ENCODE peak calls at places on chromosomes 11 and 22, in six cellular contexts. J is right lobe of liver, H is transverse colon, Z is body of pancreas, E is HL-60, D is PC-9. U is an unnamed sample.

GRCh38 chr22:25899566-25899965 is 157.6 kb downstream of the MYO18B start:
- DNase-seq in J (no peak), H (no peak), Z (no peak), E (no peak), D (no peak), U (no peak)

GRCh38 chr11:67120881-67121710 is 2.0 kb downstream of the KDM2A start:
- DNase-seq in J (peak), H (peak), Z (peak), E (peak), D (peak), U (no peak)

GRCh38 chr11:3058753-3059664 is 1.8 kb upstream of the CARS1 start:
- DNase-seq in J (no peak), H (no peak), Z (no peak), E (no peak), D (peak), U (peak)

GRCh38 chr11:114259124-114259526 is 37.1 kb upstream of the NNMT start:
- DNase-seq in J (peak), H (no peak), Z (peak), E (peak), D (no peak), U (no peak)

GRCh38 chr11:92638678-92639077 is 330.8 kb upstream of the MTNR1B start:
- DNase-seq in J (no peak), H (no peak), Z (no peak), E (no peak), D (no peak), U (no peak)

GRCh38 chr22:32066820-32067219 is 23.8 kb downstream of the SLC5A1 start:
- DNase-seq in J (no peak), H (no peak), Z (no peak), E (no peak), D (no peak), U (no peak)

GRCh38 chr11:72833792-72834501 is 19.7 kb downstream of the ATG16L2 start:
- DNase-seq in J (no peak), H (no peak), Z (no peak), E (no peak), D (no peak), U (no peak)

GRCh38 chr22:29926057-29926456 is 43.1 kb downstream of the MTMR3 start:
- DNase-seq in J (no peak), H (no peak), Z (no peak), E (no peak), D (no peak), U (no peak)

GRCh38 chr11:69468236-69468635 is 13.2 kb upstream of the LINC01488 start:
- DNase-seq in J (peak), H (no peak), Z (no peak), E (no peak), D (no peak), U (no peak)

GRCh38 chr22:30212363-30212995 is 34.1 kb downstream of the LIF start:
- DNase-seq in J (peak), H (peak), Z (peak), E (peak), D (peak), U (peak)

GRCh38 chr11:116586392-116586791 is 186.4 kb downstream of the BUD13 start:
- DNase-seq in J (no peak), H (no peak), Z (no peak), E (no peak), D (no peak), U (no peak)

GRCh38 chr11:96337541-96338530 is 5.2 kb downstream of the MAML2 start:
- DNase-seq in J (no peak), H (no peak), Z (no peak), E (no peak), D (no peak), U (no peak)

GRCh38 chr22:27358096-27358870 is 443.3 kb downstream of the MN1 start:
- DNase-seq in J (no peak), H (no peak), Z (no peak), E (no peak), D (no peak), U (no peak)

GRCh38 chr22:39528080-39528661 is 4.4 kb downstream of the RPS19BP1 start:
- DNase-seq in J (peak), H (peak), Z (no peak), E (peak), D (no peak), U (no peak)

GRCh38 chr11:82869657-82870056 is 30.6 kb downstream of the PRCP start:
- DNase-seq in J (no peak), H (no peak), Z (no peak), E (no peak), D (no peak), U (no peak)

GRCh38 chr11:36488096-36488495 is 22.0 kb downstream of the TRAF6 start:
- DNase-seq in J (no peak), H (no peak), Z (no peak), E (no peak), D (no peak), U (no peak)

GRCh38 chr11:67268036-67268683 is 1.9 kb downstream of the GRK2 start:
- DNase-seq in J (peak), H (peak), Z (no peak), E (peak), D (no peak), U (no peak)

GRCh38 chr11:1880746-1881441 is 10.8 kb downstream of the PRR33 start:
- DNase-seq in J (no peak), H (no peak), Z (no peak), E (no peak), D (no peak), U (no peak)

GRCh38 chr11:13378316-13378715 is 84.7 kb downstream of the BTBD10 start:
- DNase-seq in J (no peak), H (no peak), Z (no peak), E (no peak), D (no peak), U (no peak)

GRCh38 chr22:44543781-44544181 is 45.7 kb upstream of the RTL6 start:
- DNase-seq in J (no peak), H (no peak), Z (no peak), E (no peak), D (no peak), U (no peak)

GRCh38 chr22:30298005-30298701 is 8.8 kb upstream of the CASTOR1 start:
- DNase-seq in J (no peak), H (peak), Z (peak), E (no peak), D (peak), U (peak)

GRCh38 chr11:106691807-106692365 is 326.4 kb downstream of the GUCY1A2 start:
- DNase-seq in J (no peak), H (no peak), Z (no peak), E (no peak), D (no peak), U (no peak)

GRCh38 chr11:47518212-47518959 is 34.5 kb downstream of the CELF1 start:
- DNase-seq in J (no peak), H (no peak), Z (no peak), E (no peak), D (no peak), U (no peak)

GRCh38 chr11:134144744-134145143 is 75.9 kb downstream of the JAM3 start:
- DNase-seq in J (no peak), H (no peak), Z (no peak), E (no peak), D (no peak), U (no peak)

GRCh38 chr11:15095736-15096228 is 18.9 kb upstream of the INSC start:
- DNase-seq in J (no peak), H (no peak), Z (no peak), E (no peak), D (no peak), U (no peak)

GRCh38 chr22:31933406-31933805 is 10.9 kb upstream of the YWHAH start:
- DNase-seq in J (peak), H (no peak), Z (no peak), E (no peak), D (no peak), U (no peak)

GRCh38 chr11:16352707-16353106 is 3.6 kb downstream of the SOX6 start:
- DNase-seq in J (no peak), H (no peak), Z (no peak), E (no peak), D (no peak), U (no peak)

GRCh38 chr22:20013382-20013871 is 3.2 kb downstream of the ARVCF start:
- DNase-seq in J (peak), H (peak), Z (peak), E (peak), D (no peak), U (peak)

GRCh38 chr11:132028380-132029240 is 658.2 kb downstream of the NTM start:
- DNase-seq in J (no peak), H (peak), Z (peak), E (peak), D (no peak), U (peak)

GRCh38 chr11:67352546-67353316 is 615 bp downstream of the POLD4 start:
- DNase-seq in J (peak), H (peak), Z (peak), E (peak), D (peak), U (peak)

GRCh38 chr22:30089655-30089974 is 9.4 kb downstream of the HORMAD2 start:
- DNase-seq in J (no peak), H (no peak), Z (no peak), E (no peak), D (no peak), U (no peak)

GRCh38 chr11:82854242-82854641 is 46.0 kb downstream of the PRCP start:
- DNase-seq in J (no peak), H (no peak), Z (no peak), E (no peak), D (no peak), U (no peak)

GRCh38 chr11:60125962-60126585 is 37.6 kb downstream of the MS4A2 start:
- DNase-seq in J (no peak), H (no peak), Z (no peak), E (no peak), D (no peak), U (peak)

GRCh38 chr11:9815486-9816136 is 151.7 kb downstream of the SWAP70 start:
- DNase-seq in J (no peak), H (no peak), Z (no peak), E (no peak), D (no peak), U (no peak)

GRCh38 chr11:130523609-130524008 is 75.2 kb downstream of the ADAMTS15 start:
- DNase-seq in J (no peak), H (no peak), Z (no peak), E (no peak), D (peak), U (no peak)

GRCh38 chr22:46841528-46841927 is 79.1 kb downstream of the TBC1D22A start:
- DNase-seq in J (no peak), H (no peak), Z (no peak), E (no peak), D (no peak), U (no peak)

GRCh38 chr22:29265306-29265705 is 2.5 kb downstream of the RHBDD3 start:
- DNase-seq in J (no peak), H (no peak), Z (no peak), E (no peak), D (no peak), U (no peak)

GRCh38 chr11:64006468-64006867 is 20.2 kb downstream of the OTUB1 start:
- DNase-seq in J (no peak), H (no peak), Z (no peak), E (no peak), D (no peak), U (no peak)

GRCh38 chr11:64009234-64009633 is 23.0 kb downstream of the OTUB1 start:
- DNase-seq in J (no peak), H (no peak), Z (no peak), E (no peak), D (no peak), U (no peak)

GRCh38 chr11:64007160-64007628 is 21.0 kb downstream of the OTUB1 start:
- DNase-seq in J (no peak), H (no peak), Z (no peak), E (peak), D (no peak), U (peak)

GRCh38 chr11:64008283-64008931 is 22.2 kb downstream of the OTUB1 start:
- DNase-seq in J (no peak), H (no peak), Z (no peak), E (no peak), D (no peak), U (no peak)

GRCh38 chr11:64007629-64008282 is 21.5 kb downstream of the OTUB1 start:
- DNase-seq in J (peak), H (peak), Z (peak), E (no peak), D (no peak), U (peak)
- TF ChIP-seq CTCF in J (peak), H (peak), Z (peak), E (no peak), D (no peak), U (no peak)

DNA sequence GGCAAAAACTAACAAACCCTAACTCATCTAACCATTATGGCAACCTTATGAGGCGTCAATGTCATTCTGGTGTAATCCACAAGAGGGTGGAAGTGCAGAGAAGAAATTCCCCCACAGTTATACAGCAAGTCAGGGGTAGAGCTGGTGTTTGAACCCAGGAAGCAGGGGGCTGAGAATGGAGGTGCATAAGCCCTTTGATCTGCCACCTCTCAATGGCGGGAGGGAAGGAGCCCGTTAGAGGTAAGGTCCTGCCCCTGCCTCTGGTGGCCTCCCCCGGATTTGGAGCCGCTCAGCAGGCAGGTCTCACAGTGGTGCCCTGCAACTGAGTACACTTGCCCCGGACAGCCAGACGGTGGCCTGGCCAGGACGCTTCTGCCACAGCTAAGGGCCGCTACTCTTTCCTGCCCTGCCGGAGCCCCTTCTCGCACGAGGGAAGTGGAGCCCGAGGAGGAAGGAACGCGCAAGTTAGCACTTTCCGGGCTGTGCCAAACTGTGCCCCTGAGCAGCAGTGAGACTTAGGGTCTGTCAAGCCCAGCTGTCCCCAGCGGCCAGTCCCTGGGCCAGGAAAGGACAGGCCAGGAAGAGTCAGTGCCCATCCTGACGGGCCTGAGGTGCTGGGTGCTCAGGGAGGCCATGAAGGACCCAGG is 1.1 kb downstream of the FXYD2 start:
- DNase-seq in J (peak), H (peak), Z (no peak), E (no peak), D (no peak), U (no peak)
- TF ChIP-seq CTCF in J (no peak), H (peak), Z (no peak), E (peak), D (peak), U (no peak)

DNA sequence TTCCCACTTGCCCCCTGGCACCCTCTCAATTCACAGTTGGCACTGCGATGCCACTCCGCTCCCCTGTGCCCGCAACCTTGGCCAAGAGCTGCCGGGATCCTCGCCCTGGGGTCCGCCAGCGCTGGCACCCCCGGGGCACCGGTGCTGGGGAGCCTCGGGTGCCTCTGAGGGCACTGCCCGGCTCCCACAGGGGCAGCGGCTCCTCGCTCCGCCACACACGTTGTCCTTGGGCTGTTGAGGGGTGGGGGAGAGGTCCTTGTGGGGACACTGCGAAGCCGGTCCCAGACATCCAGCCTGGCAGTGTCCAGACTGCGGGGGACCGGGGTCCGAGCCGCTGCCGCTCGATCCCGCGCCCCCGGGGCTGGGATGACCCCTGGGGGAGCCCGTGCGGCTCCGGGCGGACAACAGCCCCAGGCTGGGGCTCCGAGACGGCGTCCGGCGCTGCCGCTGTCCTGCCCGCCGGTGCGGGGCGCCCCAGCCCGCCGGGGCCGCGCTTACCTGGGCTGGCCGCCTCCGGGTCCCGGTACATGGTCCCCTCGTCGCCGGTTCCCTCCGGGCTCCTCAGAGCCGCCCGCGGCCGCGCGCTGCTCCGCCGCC is 486 bp downstream of the SYT7 start:
- DNase-seq in J (no peak), H (no peak), Z (peak), E (no peak), D (no peak), U (peak)
- TF ChIP-seq CTCF in J (no peak), H (no peak), Z (no peak), E (no peak), D (no peak), U (no peak)

GRCh38 chr11:20707876-20708275 is 38.5 kb downstream of the NELL1 start:
- DNase-seq in J (no peak), H (no peak), Z (no peak), E (no peak), D (no peak), U (no peak)
- TF ChIP-seq CTCF in J (no peak), H (no peak), Z (no peak), E (no peak), D (no peak), U (no peak)

GRCh38 chr11:65591939-65592814 is 3.4 kb downstream of the KCNK7 start:
- DNase-seq in J (peak), H (peak), Z (peak), E (no peak), D (no peak), U (no peak)
- TF ChIP-seq CTCF in J (peak), H (no peak), Z (no peak), E (no peak), D (no peak), U (no peak)

DNA sequence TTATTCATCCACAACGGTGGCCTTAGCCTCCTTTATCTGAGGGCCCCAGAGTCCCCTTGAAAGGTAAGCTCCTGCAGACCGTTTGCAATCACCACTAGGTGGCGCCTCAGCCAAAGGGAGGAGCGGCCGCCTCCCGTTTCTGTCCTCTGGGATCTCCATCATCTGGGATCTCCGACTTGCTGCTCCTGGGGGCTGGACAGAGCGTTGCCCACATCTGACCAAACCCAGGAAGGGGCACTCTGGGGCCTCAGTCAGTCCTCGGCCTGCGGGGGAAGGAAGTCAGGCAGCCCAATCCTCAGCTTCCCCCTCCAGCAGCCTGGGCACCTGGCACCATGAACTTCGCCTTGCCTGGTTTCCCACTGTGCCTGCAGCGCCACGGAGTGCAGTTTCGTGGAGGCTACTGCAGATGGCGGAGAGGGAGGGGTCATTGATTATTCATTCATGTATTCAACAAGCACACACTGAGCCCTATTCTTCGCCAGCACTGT is 23.5 kb downstream of the TP53I11 start:
- DNase-seq in J (peak), H (peak), Z (peak), E (peak), D (peak), U (peak)
- TF ChIP-seq CTCF in J (peak), H (peak), Z (peak), E (peak), D (peak), U (peak)